ENCODE peak calls at places on chromosomes 6 and 20, in nine cellular contexts. D, N, M, R, O, E, Y, Z and H are unnamed samples.

GRCh38 chr20:21156266-21156665 is 30.4 kb downstream of the KIZ start:
- DNase-seq in D (no peak), N (peak), M (no peak), R (no peak), O (no peak), E (no peak), Y (no peak), Z (no peak), H (no peak)

GRCh38 chr6:81295310-81295709 is 457.2 kb downstream of the TENT5A start:
- DNase-seq in D (no peak), N (no peak), M (no peak), R (no peak), O (no peak), E (no peak), Y (no peak), Z (no peak), H (no peak)

GRCh38 chr6:42315991-42316378 is 98.3 kb upstream of the MRPS10 start:
- DNase-seq in D (no peak), N (peak), M (no peak), R (no peak), O (no peak), E (no peak), Y (peak), Z (no peak), H (peak)

GRCh38 chr20:62832212-62832922 is 15.5 kb downstream of the COL9A3 start:
- DNase-seq in D (peak), N (peak), M (peak), R (peak), O (peak), E (peak), Y (peak), Z (peak), H (no peak)

GRCh38 chr6:147467891-147468290 is 40.6 kb upstream of the SAMD5 start:
- DNase-seq in D (no peak), N (no peak), M (no peak), R (peak), O (no peak), E (no peak), Y (no peak), Z (no peak), H (no peak)

GRCh38 chr6:154261688-154262397 is 94.8 kb downstream of the IPCEF1 start:
- DNase-seq in D (no peak), N (no peak), M (no peak), R (no peak), O (no peak), E (no peak), Y (no peak), Z (no peak), H (no peak)

GRCh38 chr6:3752538-3753227 is 1.2 kb upstream of the PXDC1 start:
- DNase-seq in D (peak), N (peak), M (no peak), R (no peak), O (no peak), E (no peak), Y (no peak), Z (no peak), H (no peak)

GRCh38 chr6:14134211-14134910 is 16.8 kb downstream of the CD83 start:
- DNase-seq in D (no peak), N (no peak), M (no peak), R (no peak), O (no peak), E (no peak), Y (no peak), Z (no peak), H (no peak)

GRCh38 chr20:62899633-62900051 is 26.7 kb downstream of the DIDO1 start:
- DNase-seq in D (no peak), N (peak), M (peak), R (no peak), O (no peak), E (no peak), Y (peak), Z (no peak), H (no peak)

GRCh38 chr20:63767456-63767855 is 27.9 kb downstream of the SLC2A4RG start:
- DNase-seq in D (no peak), N (no peak), M (no peak), R (no peak), O (no peak), E (no peak), Y (peak), Z (no peak), H (no peak)

GRCh38 chr20:12372557-12372956 is 454.9 kb downstream of the BTBD3 start:
- DNase-seq in D (no peak), N (no peak), M (no peak), R (no peak), O (no peak), E (no peak), Y (no peak), Z (no peak), H (no peak)

GRCh38 chr6:142387997-142388815 is 86.4 kb downstream of the ADGRG6 start:
- DNase-seq in D (no peak), N (peak), M (no peak), R (peak), O (no peak), E (no peak), Y (no peak), Z (no peak), H (no peak)

GRCh38 chr6:96089173-96089572 is 73.4 kb downstream of the FUT9 start:
- DNase-seq in D (no peak), N (peak), M (no peak), R (no peak), O (no peak), E (peak), Y (no peak), Z (no peak), H (peak)

GRCh38 chr6:112665815-112666214 is 318.7 kb downstream of the RFPL4B start:
- DNase-seq in D (no peak), N (no peak), M (no peak), R (no peak), O (no peak), E (no peak), Y (no peak), Z (no peak), H (no peak)

GRCh38 chr6:126664271-126664670 is 324.4 kb downstream of the CENPW start:
- DNase-seq in D (no peak), N (no peak), M (no peak), R (no peak), O (no peak), E (no peak), Y (no peak), Z (no peak), H (no peak)

GRCh38 chr6:63351995-63352586 is 32.3 kb upstream of the LGSN start:
- DNase-seq in D (no peak), N (peak), M (no peak), R (peak), O (no peak), E (no peak), Y (no peak), Z (no peak), H (peak)

GRCh38 chr6:108446629-108447150 is 114.0 kb upstream of the FOXO3 start:
- DNase-seq in D (no peak), N (peak), M (no peak), R (no peak), O (no peak), E (no peak), Y (no peak), Z (no peak), H (no peak)

GRCh38 chr6:108437821-108438220 is 122.9 kb upstream of the FOXO3 start:
- DNase-seq in D (no peak), N (no peak), M (no peak), R (no peak), O (no peak), E (no peak), Y (no peak), Z (no peak), H (no peak)

GRCh38 chr6:108438918-108439317 is 121.8 kb upstream of the FOXO3 start:
- DNase-seq in D (no peak), N (no peak), M (no peak), R (no peak), O (no peak), E (no peak), Y (no peak), Z (no peak), H (no peak)

GRCh38 chr6:108441141-108441540 is 119.6 kb upstream of the FOXO3 start:
- DNase-seq in D (no peak), N (no peak), M (no peak), R (no peak), O (no peak), E (no peak), Y (no peak), Z (no peak), H (no peak)

DNA sequence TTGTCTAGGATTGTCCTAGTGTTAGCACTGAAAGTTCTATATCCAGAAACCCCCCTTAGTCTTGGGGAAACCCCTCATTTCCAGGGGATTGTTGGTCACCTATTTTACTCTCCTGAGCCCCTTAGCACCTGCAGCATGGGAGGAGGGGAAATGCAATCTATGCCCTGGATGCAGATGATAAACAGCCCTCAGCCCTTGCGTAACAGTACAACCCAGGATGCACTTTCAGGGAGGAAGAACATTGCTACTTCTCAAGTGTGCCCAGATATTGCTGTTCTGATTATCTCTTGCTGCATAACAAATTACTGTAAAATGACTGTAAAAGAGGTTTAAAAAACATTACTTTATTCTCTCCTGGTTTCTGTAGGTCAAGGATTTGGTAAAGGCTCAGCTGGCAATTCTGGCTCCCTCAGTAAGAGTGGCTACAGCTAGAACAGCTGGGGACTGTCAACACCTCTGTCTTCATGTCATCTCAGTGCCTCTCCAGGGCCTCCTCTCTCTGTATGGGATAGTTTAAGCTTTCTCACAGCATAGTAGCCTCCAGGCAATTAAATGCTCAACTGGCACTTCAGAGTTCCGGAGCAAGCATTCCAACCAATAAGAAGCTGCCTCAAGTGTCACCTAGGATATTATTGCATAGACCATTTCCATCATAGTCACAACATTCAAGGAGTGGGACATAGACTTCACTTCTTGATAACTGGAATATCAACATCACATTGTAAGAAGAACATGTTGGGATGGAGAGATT is 117.8 kb upstream of the FOXO3 start:
- DNase-seq in D (no peak), N (no peak), M (no peak), R (peak), O (no peak), E (no peak), Y (no peak), Z (no peak), H (no peak)
- TF ChIP-seq POLR2AphosphoS5 in D (no peak), N (no peak), M (no peak), R (no peak), O (no peak), E (no peak), Y (no peak), Z (no peak), H (no peak)

DNA sequence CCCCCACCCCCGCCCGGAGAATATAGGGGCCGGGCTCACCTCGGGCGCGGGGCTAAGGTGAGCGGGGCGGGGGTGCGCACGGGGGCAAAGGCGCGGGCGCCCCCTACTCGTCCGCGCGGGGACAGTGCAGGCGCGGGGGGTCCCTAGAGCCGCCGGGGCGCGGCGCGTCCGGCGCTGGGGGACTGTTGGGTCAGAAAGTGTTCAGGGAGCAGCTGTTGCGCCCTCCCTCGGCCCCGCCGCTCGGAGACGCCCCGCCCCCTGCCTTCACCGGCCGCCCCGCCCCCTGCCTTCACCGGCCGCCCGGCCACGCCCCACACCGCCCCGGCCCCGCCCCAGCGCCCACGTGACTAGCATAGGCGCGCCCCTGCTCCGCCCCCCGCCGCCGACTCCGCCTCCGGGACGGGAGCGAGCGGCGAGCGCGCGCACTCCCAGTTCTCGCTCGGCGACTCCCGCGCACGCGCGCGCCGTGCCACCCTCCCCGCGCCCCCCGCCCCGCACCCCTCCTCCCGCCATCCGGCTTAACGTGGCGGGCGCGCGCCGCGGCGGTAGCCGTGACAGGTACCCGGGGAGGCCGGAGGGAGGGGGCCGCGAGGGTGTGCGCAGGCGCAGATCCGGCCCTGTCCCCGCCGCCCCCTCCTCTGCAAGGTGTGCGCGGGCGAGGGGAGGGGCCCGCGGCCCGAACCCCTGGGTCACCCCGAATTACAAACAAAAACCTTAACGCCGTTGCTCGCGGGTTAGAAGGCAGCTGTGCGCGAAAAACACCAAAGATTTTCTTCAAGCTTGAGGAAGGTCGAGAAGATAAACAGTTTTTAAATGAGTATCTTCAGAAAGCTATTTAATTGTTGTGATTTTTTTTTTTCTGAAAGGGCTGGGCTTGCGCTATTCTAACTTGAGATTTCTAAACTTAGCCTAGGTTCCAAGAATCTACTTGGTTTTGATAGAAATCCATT is 704 bp upstream of the ZNF217 start:
- DNase-seq in D (peak), N (peak), M (peak), R (no peak), O (peak), E (peak), Y (peak), Z (peak), H (no peak)
- TF ChIP-seq POLR2AphosphoS5 in D (peak), N (no peak), M (peak), R (no peak), O (no peak), E (no peak), Y (peak), Z (peak), H (peak)

GRCh38 chr6:124960757-124961467 is 1.3 kb upstream of the RNF217 start:
- DNase-seq in D (no peak), N (no peak), M (no peak), R (no peak), O (no peak), E (no peak), Y (no peak), Z (no peak), H (no peak)

GRCh38 chr6:124963416-124964083 is 1.3 kb downstream of the RNF217 start:
- DNase-seq in D (no peak), N (peak), M (no peak), R (no peak), O (no peak), E (no peak), Y (no peak), Z (no peak), H (no peak)

GRCh38 chr6:124961468-124961783 is 811 bp upstream of the RNF217 start:
- DNase-seq in D (no peak), N (no peak), M (no peak), R (no peak), O (no peak), E (no peak), Y (no peak), Z (no peak), H (no peak)

GRCh38 chr6:124962617-124963415 is 579 bp downstream of the RNF217 start:
- DNase-seq in D (peak), N (peak), M (peak), R (no peak), O (peak), E (peak), Y (peak), Z (peak), H (no peak)

GRCh38 chr6:124961784-124962611 is at the start of gene RNF217:
- DNase-seq in D (peak), N (peak), M (peak), R (no peak), O (peak), E (peak), Y (peak), Z (peak), H (no peak)
- TF ChIP-seq POLR2AphosphoS5 in D (peak), N (no peak), M (peak), R (peak), O (no peak), E (peak), Y (peak), Z (peak), H (peak)

GRCh38 chr6:106512048-106512957 is 117.0 kb downstream of the RTN4IP1 start:
- DNase-seq in D (peak), N (peak), M (peak), R (no peak), O (peak), E (peak), Y (peak), Z (peak), H (no peak)
- TF ChIP-seq POLR2AphosphoS5 in D (no peak), N (no peak), M (peak), R (no peak), O (peak), E (no peak), Y (peak), Z (peak), H (peak)